ENCODE peak calls at places on chromosomes 6 and 20, in eight cellular contexts. I is uterus; X is fibroblast of lung; E is cardiac muscle cell; O is brain microvascular endothelial cell; D is dorsolateral prefrontal cortex; Q is naive thymus-derived CD4-positive, alpha-beta T cell; M is PC-9. W is an unnamed sample.

GRCh38 chr6:37074053-37074827 is 68.8 kb downstream of the FGD2 start:
- DNase-seq in D (no peak), M (peak), X (peak), O (no peak), Q (no peak), E (peak), I (peak), W (no peak)

GRCh38 chr20:47576516-47577033 is 74.9 kb downstream of the NCOA3 start:
- DNase-seq in Q (no peak), D (peak), E (peak), O (peak), I (peak), X (peak), M (peak), W (peak)

GRCh38 chr6:43936476-43936875 is 166.5 kb downstream of the VEGFA start:
- DNase-seq in E (no peak), Q (no peak), I (peak), O (no peak), X (no peak), D (no peak), M (no peak), W (no peak)

GRCh38 chr6:87929843-87930288 is 117.8 kb upstream of the SPACA1 start:
- DNase-seq in D (peak), Q (peak), O (peak), E (peak), M (peak), X (peak), I (peak), W (peak)

GRCh38 chr6:22668307-22668706 is 98.9 kb downstream of the HDGFL1 start:
- DNase-seq in D (no peak), E (peak), I (no peak), O (peak), Q (no peak), X (peak), M (no peak), W (no peak)

GRCh38 chr6:159977242-159978214 is 8.6 kb downstream of the IGF2R start:
- DNase-seq in M (no peak), D (no peak), Q (no peak), X (peak), I (peak), E (peak), O (no peak), W (no peak)

GRCh38 chr6:140001851-140002301 is 627.4 kb upstream of the CITED2 start:
- DNase-seq in E (no peak), M (no peak), D (no peak), I (no peak), Q (no peak), O (no peak), X (peak), W (no peak)

GRCh38 chr6:43817192-43817591 is 47.2 kb downstream of the VEGFA start:
- DNase-seq in O (peak), E (peak), Q (no peak), D (no peak), X (no peak), M (no peak), I (no peak), W (no peak)

GRCh38 chr20:23782366-23782983 is 31.7 kb upstream of the CST1 start:
- DNase-seq in D (no peak), X (no peak), O (peak), M (peak), Q (no peak), I (no peak), E (peak), W (no peak)

GRCh38 chr6:159874475-159874874 is 16.3 kb upstream of the MAS1 start:
- DNase-seq in O (peak), M (no peak), I (peak), Q (no peak), X (peak), E (peak), D (peak), W (no peak)

GRCh38 chr6:6915813-6916547 is 191.8 kb upstream of the RREB1 start:
- DNase-seq in I (peak), D (peak), X (peak), O (no peak), M (no peak), Q (no peak), E (peak), W (no peak)

GRCh38 chr6:63805808-63806572 is 170.4 kb downstream of the PHF3 start:
- DNase-seq in I (no peak), E (peak), Q (no peak), D (no peak), X (peak), O (peak), M (peak), W (peak)

GRCh38 chr6:150735340-150735851 is 130.1 kb upstream of the MTHFD1L start:
- DNase-seq in X (no peak), D (no peak), M (no peak), O (no peak), I (no peak), E (no peak), Q (no peak), W (no peak)

GRCh38 chr20:3545401-3545925 is 74.6 kb downstream of the ATRN start:
- DNase-seq in O (no peak), D (no peak), Q (no peak), M (no peak), E (no peak), X (peak), I (no peak), W (no peak)

GRCh38 chr20:33685328-33686007 is 717 bp downstream of the E2F1 start:
- DNase-seq in X (no peak), Q (no peak), O (no peak), I (no peak), D (no peak), M (peak), E (no peak), W (no peak)

GRCh38 chr6:340181-340955 is 48.1 kb downstream of the DUSP22 start:
- DNase-seq in X (no peak), D (no peak), M (no peak), I (no peak), O (no peak), Q (no peak), E (no peak), W (no peak)

GRCh38 chr20:6502999-6503398 is 264.5 kb upstream of the BMP2 start:
- DNase-seq in E (peak), M (no peak), I (no peak), D (no peak), O (peak), Q (no peak), X (no peak), W (no peak)

GRCh38 chr20:22684763-22685443 is 100.5 kb upstream of the FOXA2 start:
- DNase-seq in X (no peak), M (no peak), Q (no peak), I (no peak), E (no peak), D (no peak), O (no peak), W (no peak)

GRCh38 chr20:38125157-38126056 is 39.7 kb downstream of the TGM2 start:
- DNase-seq in Q (no peak), D (no peak), E (peak), O (peak), X (peak), M (peak), I (peak), W (no peak)

GRCh38 chr20:18587665-18588553 is at the start of gene DTD1:
- DNase-seq in Q (peak), M (peak), X (peak), I (peak), D (peak), E (peak), O (peak), W (peak)

GRCh38 chr6:19836799-19837510 is at the start of gene ID4:
- DNase-seq in O (peak), E (peak), X (peak), I (peak), D (peak), Q (no peak), M (no peak), W (peak)

GRCh38 chr6:116059713-116060571 is 749 bp downstream of the FRK start:
- DNase-seq in Q (no peak), I (no peak), E (peak), X (peak), D (no peak), O (no peak), M (peak), W (no peak)

GRCh38 chr6:17589402-17590116 is 10.5 kb upstream of the FAM8A1 start:
- DNase-seq in E (peak), O (peak), D (peak), Q (peak), M (peak), I (no peak), X (peak), W (peak)

GRCh38 chr6:116363759-116364158 is 7.0 kb upstream of the DSE start:
- DNase-seq in I (no peak), D (no peak), O (no peak), E (peak), Q (no peak), M (no peak), X (peak), W (no peak)

GRCh38 chr6:130070747-130071146 is 52.4 kb downstream of the L3MBTL3 start:
- DNase-seq in Q (no peak), E (no peak), O (no peak), I (no peak), M (no peak), X (peak), D (no peak), W (no peak)

GRCh38 chr6:122007366-122007765 is 392.1 kb upstream of the HSF2 start:
- DNase-seq in Q (no peak), M (no peak), D (no peak), E (peak), X (peak), O (no peak), I (no peak), W (peak)

GRCh38 chr6:139373928-139374356 is 506 bp downstream of the CITED2 start:
- DNase-seq in I (no peak), M (no peak), X (no peak), D (no peak), O (no peak), Q (no peak), E (no peak), W (no peak)

GRCh38 chr6:5587648-5588047 is 326.3 kb downstream of the FARS2 start:
- DNase-seq in Q (no peak), E (no peak), D (no peak), X (no peak), I (no peak), O (no peak), M (no peak), W (no peak)

GRCh38 chr6:111813247-111814162 is 59.7 kb downstream of the FYN start:
- DNase-seq in Q (no peak), D (no peak), M (peak), O (no peak), I (no peak), E (no peak), X (peak), W (no peak)

GRCh38 chr20:44394520-44395182 is 39.2 kb downstream of the HNF4A start:
- DNase-seq in I (no peak), D (no peak), Q (no peak), X (no peak), M (no peak), E (peak), O (no peak), W (no peak)

GRCh38 chr6:136226027-136226673 is 24.0 kb downstream of the MTFR2 start:
- DNase-seq in Q (peak), E (peak), M (peak), O (peak), I (peak), X (peak), D (peak), W (peak)

GRCh38 chr6:129646617-129647016 is 63.4 kb downstream of the ARHGAP18 start:
- DNase-seq in D (no peak), M (no peak), Q (no peak), E (peak), I (no peak), X (no peak), O (no peak), W (no peak)

GRCh38 chr6:163404825-163405265 is 9.7 kb upstream of the QKI start:
- DNase-seq in E (peak), M (no peak), X (no peak), Q (no peak), D (peak), I (no peak), O (no peak), W (no peak)

GRCh38 chr20:539848-540247 is 3.7 kb downstream of the CSNK2A1 start:
- DNase-seq in X (peak), Q (no peak), D (no peak), E (peak), I (no peak), M (no peak), O (peak), W (no peak)

GRCh38 chr6:39365281-39366074 is 43.0 kb upstream of the KCNK16 start:
- DNase-seq in D (no peak), E (peak), O (peak), X (peak), M (no peak), Q (no peak), I (no peak), W (no peak)

GRCh38 chr6:5086294-5086890 is 1.3 kb downstream of the PPP1R3G start:
- DNase-seq in D (no peak), Q (no peak), O (no peak), E (peak), I (no peak), M (no peak), X (peak), W (no peak)

GRCh38 chr6:87731818-87732661 is 30.0 kb upstream of the AKIRIN2 start:
- DNase-seq in O (peak), Q (peak), M (peak), E (peak), D (peak), I (peak), X (peak), W (peak)

GRCh38 chr20:58342104-58342945 is 32.8 kb downstream of the RAB22A start:
- DNase-seq in M (peak), O (peak), Q (no peak), X (peak), I (no peak), E (peak), D (no peak), W (no peak)

GRCh38 chr20:33561981-33562601 is 72.2 kb downstream of the CBFA2T2 start:
- DNase-seq in D (peak), E (peak), X (peak), Q (no peak), M (peak), I (peak), O (peak), W (peak)

GRCh38 chr20:45588800-45589199 is 9.7 kb upstream of the WFDC8 start:
- DNase-seq in X (no peak), O (no peak), D (no peak), M (no peak), Q (no peak), I (no peak), E (no peak), W (no peak)
- H3K4me3 ChIP-seq in X (no peak), O (no peak), D (no peak), M (no peak), Q (no peak), I (no peak), E (no peak), W (no peak)

GRCh38 chr6:166251196-166251595 is 57.0 kb downstream of the PRR18 start:
- DNase-seq in D (no peak), I (no peak), E (no peak), O (no peak), X (no peak), M (no peak), Q (no peak), W (no peak)
- H3K27ac ChIP-seq in D (no peak), I (no peak), E (no peak), O (no peak), X (no peak), M (no peak), Q (no peak), W (no peak)

GRCh38 chr6:46914279-46914810 is 7.4 kb downstream of the ADGRF5 start:
- DNase-seq in X (no peak), I (no peak), D (no peak), E (no peak), M (peak), O (no peak), Q (no peak), W (no peak)
- H3K4me3 ChIP-seq in X (no peak), I (no peak), D (no peak), E (no peak), M (peak), O (no peak), Q (no peak), W (no peak)

GRCh38 chr6:33858053-33858475 is 54.3 kb upstream of the MLN start:
- DNase-seq in E (no peak), M (no peak), Q (no peak), D (no peak), I (no peak), X (no peak), O (no peak), W (no peak)
- H3K27ac ChIP-seq in E (no peak), M (no peak), Q (no peak), D (no peak), I (no peak), X (no peak), O (no peak), W (no peak)

GRCh38 chr20:36541227-36542018 is at the start of gene MYL9:
- DNase-seq in O (peak), I (peak), E (peak), D (no peak), M (no peak), X (peak), Q (no peak), W (peak)
- H3K4me3 ChIP-seq in O (peak), I (peak), E (peak), D (peak), M (no peak), X (peak), Q (no peak), W (peak)

GRCh38 chr6:108944707-108945685 is 96.8 kb downstream of the ARMC2 start:
- DNase-seq in Q (no peak), M (no peak), D (peak), I (peak), X (peak), O (peak), E (peak), W (peak)

GRCh38 chr6:108942556-108943492 is 94.6 kb downstream of the ARMC2 start:
- DNase-seq in X (no peak), O (no peak), I (no peak), D (no peak), M (no peak), Q (peak), E (no peak), W (no peak)

GRCh38 chr6:108945686-108946158 is 97.5 kb downstream of the ARMC2 start:
- DNase-seq in E (peak), M (no peak), O (peak), Q (no peak), D (peak), X (peak), I (peak), W (no peak)

GRCh38 chr6:108941867-108942266 is 93.6 kb downstream of the ARMC2 start:
- DNase-seq in X (no peak), O (no peak), I (no peak), M (no peak), E (no peak), D (no peak), Q (no peak), W (no peak)

GRCh38 chr6:108944058-108944457 is 95.8 kb downstream of the ARMC2 start:
- DNase-seq in D (no peak), E (no peak), M (no peak), O (no peak), X (peak), Q (no peak), I (no peak), W (no peak)
- H3K27ac ChIP-seq in D (peak), E (no peak), M (no peak), O (peak), X (peak), Q (no peak), I (peak), W (peak)

DNA sequence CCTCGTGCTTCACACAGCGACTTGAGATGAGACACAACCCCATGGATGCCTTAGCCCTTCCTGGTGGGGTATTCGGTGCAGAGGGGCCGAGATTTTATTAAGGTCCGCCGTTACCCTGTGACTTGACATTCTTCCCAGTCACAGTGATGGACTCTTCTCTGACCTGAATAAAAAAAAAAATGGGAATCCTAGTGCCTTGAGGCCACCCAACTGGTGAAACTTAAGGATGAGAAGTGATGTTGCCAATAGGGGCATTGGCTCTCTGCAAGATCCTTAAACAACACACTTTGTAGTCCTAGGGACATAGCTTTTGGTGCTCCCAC is 740 bp upstream of the ADNP start:
- DNase-seq in M (no peak), Q (no peak), O (no peak), I (no peak), E (no peak), X (no peak), D (no peak), W (no peak)
- H3K4me3 ChIP-seq in M (peak), Q (peak), O (peak), I (peak), E (no peak), X (no peak), D (peak), W (peak)

GRCh38 chr20:50121858-50122271 is 8.9 kb upstream of the UBE2V1 start:
- DNase-seq in D (no peak), E (peak), X (peak), O (no peak), Q (no peak), I (no peak), M (no peak), W (no peak)
- H3K27ac ChIP-seq in D (peak), E (no peak), X (no peak), O (no peak), Q (no peak), I (peak), M (no peak), W (no peak)

DNA sequence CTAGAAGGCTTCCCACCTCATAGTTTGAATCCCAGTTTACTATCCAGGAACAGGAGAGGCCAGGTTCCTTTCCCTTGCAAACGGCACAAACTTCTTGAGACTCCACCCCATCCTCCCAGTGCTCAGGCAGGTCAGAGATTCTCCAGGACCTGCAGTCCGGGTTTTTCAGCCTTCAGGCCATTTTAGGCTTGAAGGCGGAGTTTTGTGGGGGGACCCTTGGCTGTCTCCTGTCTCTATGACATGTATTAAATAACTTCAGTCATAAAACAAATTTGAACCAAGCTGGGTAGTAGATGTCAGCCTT is 230.1 kb downstream of the NFATC2 start:
- DNase-seq in O (no peak), E (no peak), M (no peak), X (no peak), D (no peak), I (no peak), Q (no peak), W (no peak)
- H3K4me3 ChIP-seq in O (no peak), E (peak), M (peak), X (no peak), D (no peak), I (no peak), Q (no peak), W (no peak)

DNA sequence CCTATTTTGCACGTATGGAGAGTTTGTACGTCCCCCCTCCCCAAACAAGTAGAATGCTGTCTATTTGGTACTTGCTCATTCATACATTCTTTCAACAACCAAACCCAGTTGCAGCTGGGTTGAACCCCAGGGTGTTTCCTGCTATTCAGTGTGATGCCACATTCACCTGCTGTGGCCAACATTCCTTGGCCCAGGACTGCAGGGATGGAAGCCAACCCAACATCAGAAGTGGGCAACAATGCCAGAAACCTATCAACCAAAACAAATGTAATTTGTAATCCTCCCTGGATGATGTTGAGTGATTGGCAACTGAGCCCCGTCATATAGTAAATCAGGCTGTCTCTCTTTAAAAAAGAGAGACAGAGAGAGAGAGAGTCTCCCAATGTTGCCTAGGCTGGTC is 8.9 kb downstream of the NT5E start:
- DNase-seq in O (no peak), E (no peak), D (no peak), X (peak), M (peak), Q (no peak), I (no peak), W (no peak)
- H3K27ac ChIP-seq in O (peak), E (no peak), D (no peak), X (peak), M (peak), Q (no peak), I (peak), W (no peak)